ENCODE peak calls at places on chromosomes 16 and 17, in ten cellular contexts. F is brain microvascular endothelial cell; P is Peyer's patch; Y is suprapubic skin; X is transverse colon; V is IMR-90; O is stomach; R is A549; C is ascending aorta; K is CD8-positive, alpha-beta T cell. T is an unnamed sample.

GRCh38 chr16:87851141-87851587 is 18.1 kb downstream of the SLC7A5 start:
- DNase-seq in F (no peak), P (no peak), Y (no peak), X (no peak), V (no peak), O (no peak), R (no peak), C (no peak), K (no peak), T (no peak)

GRCh38 chr17:27339836-27340550 is 46.1 kb downstream of the WSB1 start:
- DNase-seq in F (no peak), P (no peak), Y (no peak), X (no peak), V (no peak), O (no peak), R (peak; percentile 46), C (no peak), K (no peak), T (no peak)

GRCh38 chr16:88442811-88443576 is 10.1 kb upstream of the ZFPM1 start:
- DNase-seq in F (peak; percentile 27), P (peak; percentile 88), Y (no peak), X (peak; percentile 83), V (peak; percentile 55), O (peak; percentile 83), R (peak; percentile 91), C (peak; percentile 78), K (peak; percentile 75), T (peak; percentile 89)

GRCh38 chr16:88382491-88383400 is at the start of gene ZNF469:
- DNase-seq in F (no peak), P (no peak), Y (no peak), X (no peak), V (peak; percentile 57), O (peak; percentile 36), R (peak; percentile 58), C (no peak), K (no peak), T (peak; percentile 64)

GRCh38 chr17:10803350-10803749 is 549 bp downstream of the TMEM238L start:
- DNase-seq in F (no peak), P (peak; percentile 63), Y (no peak), X (no peak), V (no peak), O (peak; percentile 68), R (no peak), C (no peak), K (no peak), T (no peak)

GRCh38 chr17:78779848-78780247 is 2.2 kb downstream of the CYTH1 start:
- DNase-seq in F (no peak), P (peak; percentile 38), Y (no peak), X (peak; percentile 65), V (no peak), O (no peak), R (no peak), C (no peak), K (no peak), T (peak; percentile 43)

GRCh38 chr17:78460176-78460675 is 81.8 kb downstream of the PGS1 start:
- DNase-seq in F (no peak), P (no peak), Y (no peak), X (no peak), V (no peak), O (no peak), R (no peak), C (no peak), K (no peak), T (no peak)

GRCh38 chr16:89918453-89919347 is at the start of gene MC1R:
- DNase-seq in F (peak; percentile 16), P (no peak), Y (peak; percentile 72), X (no peak), V (peak; percentile 21), O (no peak), R (peak; percentile 51), C (no peak), K (no peak), T (no peak)

GRCh38 chr16:22314661-22315626 is 17.7 kb downstream of the POLR3E start:
- DNase-seq in F (no peak), P (no peak), Y (peak; percentile 26), X (no peak), V (no peak), O (peak; percentile 14), R (no peak), C (peak; percentile 42), K (no peak), T (no peak)

DNA sequence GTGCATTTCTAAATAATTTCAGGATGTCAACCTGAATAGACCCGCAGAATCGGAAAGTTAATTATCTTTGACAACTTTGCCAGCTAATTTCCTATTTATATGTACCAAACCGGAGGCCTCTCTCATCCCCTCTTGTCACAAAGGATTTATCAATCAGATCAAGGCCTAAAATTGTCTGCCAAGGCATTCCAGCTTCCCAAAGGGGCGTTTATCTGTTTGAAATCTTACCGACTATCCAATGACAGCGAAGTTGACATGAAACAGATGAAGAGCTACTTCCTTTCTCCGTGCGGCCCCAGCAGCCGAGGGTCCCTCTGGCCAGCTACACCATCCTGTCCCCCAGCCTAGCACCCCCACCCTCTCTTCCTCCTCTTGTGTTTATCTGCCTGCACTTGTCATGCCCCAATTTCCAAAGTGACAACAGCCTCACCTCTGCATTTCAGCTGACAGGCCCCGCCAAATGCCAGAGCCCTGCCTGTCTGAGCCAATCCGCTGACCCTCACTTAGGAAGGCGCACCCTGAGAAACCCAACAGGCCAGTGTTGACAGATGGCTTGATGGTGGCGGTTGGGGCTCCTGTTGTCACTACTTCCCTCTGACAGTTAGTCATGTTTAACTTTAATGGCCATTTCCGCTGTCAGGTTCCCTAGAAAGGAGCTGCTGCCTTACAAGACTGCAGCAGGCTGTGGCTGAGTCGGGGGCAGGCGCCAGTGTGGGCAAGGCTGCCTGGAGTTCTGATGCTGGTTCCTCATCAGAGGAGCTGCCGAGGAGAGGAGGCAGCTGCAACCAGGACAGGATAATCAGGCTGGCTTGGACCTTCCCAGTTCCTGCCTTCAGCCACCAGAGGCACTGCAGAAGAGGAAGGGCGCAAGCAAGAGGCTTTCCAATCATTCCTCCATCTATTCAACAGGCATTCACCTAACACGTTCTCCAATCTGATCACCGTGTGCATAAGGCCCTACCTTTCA is 223.4 kb upstream of the DYNLRB2 start:
- DNase-seq in F (no peak), P (no peak), Y (no peak), X (no peak), V (peak; percentile 20), O (no peak), R (no peak), C (no peak), K (no peak), T (no peak)
- TF ChIP-seq CTCF in F (peak; percentile 66), P (peak; percentile 28), Y (no peak), X (peak; percentile 10), V (peak; percentile 40), O (no peak), R (no peak), C (no peak), K (no peak), T (peak; percentile 38)

GRCh38 chr17:16989230-16989952 is 17.5 kb upstream of the TNFRSF13B start:
- DNase-seq in F (no peak), P (no peak), Y (no peak), X (peak; percentile 73), V (no peak), O (no peak), R (no peak), C (no peak), K (no peak), T (no peak)

GRCh38 chr17:16989953-16990860 is 18.3 kb upstream of the TNFRSF13B start:
- DNase-seq in F (no peak), P (no peak), Y (no peak), X (no peak), V (peak; percentile 59), O (no peak), R (no peak), C (no peak), K (no peak), T (no peak)

GRCh38 chr17:16987001-16987829 is 15.3 kb upstream of the TNFRSF13B start:
- DNase-seq in F (no peak), P (no peak), Y (no peak), X (no peak), V (no peak), O (no peak), R (no peak), C (no peak), K (no peak), T (no peak)

GRCh38 chr17:16987830-16988601 is 16.1 kb upstream of the TNFRSF13B start:
- DNase-seq in F (peak; percentile 86), P (no peak), Y (no peak), X (peak; percentile 85), V (peak; percentile 75), O (peak; percentile 57), R (peak; percentile 74), C (peak; percentile 84), K (peak; percentile 34), T (peak; percentile 81)

GRCh38 chr17:16988749-16989229 is 16.9 kb upstream of the TNFRSF13B start:
- DNase-seq in F (no peak), P (no peak), Y (no peak), X (peak; percentile 36), V (no peak), O (no peak), R (no peak), C (no peak), K (no peak), T (no peak)
- H3K4me3 ChIP-seq in F (no peak overlapping the region), P (peak overlapping the region; percentile 28), Y (no peak overlapping the region), X (no peak overlapping the region), V (no peak overlapping the region), O (no peak overlapping the region), R (no peak overlapping the region), C (no peak overlapping the region), K (no peak overlapping the region), T (no peak overlapping the region)

DNA sequence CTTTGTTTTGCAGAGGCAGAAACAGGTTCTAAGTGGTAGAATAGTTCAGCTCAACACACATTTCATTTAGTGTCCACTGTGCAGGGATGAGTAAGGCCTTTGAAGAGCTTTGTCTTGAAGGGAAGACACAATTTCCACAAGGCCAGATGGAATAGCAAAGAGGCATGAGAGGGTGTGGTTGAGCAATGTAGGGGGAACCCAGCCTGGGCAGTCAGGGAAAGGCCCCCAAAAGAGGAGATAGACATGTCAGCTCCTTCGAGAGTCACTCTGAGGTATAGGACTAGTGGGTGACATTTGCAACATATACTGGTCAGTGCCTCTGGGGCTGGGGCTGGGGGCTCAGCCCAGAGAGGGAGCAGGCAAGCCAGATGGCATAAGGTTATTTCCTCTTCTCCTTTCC is 7.0 kb downstream of the ALKBH5 start:
- DNase-seq in F (no peak), P (no peak), Y (no peak), X (no peak), V (no peak), O (no peak), R (no peak), C (no peak), K (no peak), T (no peak)
- H3K27ac ChIP-seq in F (no peak overlapping the region), P (no peak overlapping the region), Y (peak overlapping the region; percentile 5), X (no peak overlapping the region), V (no peak overlapping the region), O (peak overlapping the region; percentile 82), R (no peak overlapping the region), C (peak overlapping the region; percentile 63), K (no peak overlapping the region), T (peak overlapping the region; percentile 42)

DNA sequence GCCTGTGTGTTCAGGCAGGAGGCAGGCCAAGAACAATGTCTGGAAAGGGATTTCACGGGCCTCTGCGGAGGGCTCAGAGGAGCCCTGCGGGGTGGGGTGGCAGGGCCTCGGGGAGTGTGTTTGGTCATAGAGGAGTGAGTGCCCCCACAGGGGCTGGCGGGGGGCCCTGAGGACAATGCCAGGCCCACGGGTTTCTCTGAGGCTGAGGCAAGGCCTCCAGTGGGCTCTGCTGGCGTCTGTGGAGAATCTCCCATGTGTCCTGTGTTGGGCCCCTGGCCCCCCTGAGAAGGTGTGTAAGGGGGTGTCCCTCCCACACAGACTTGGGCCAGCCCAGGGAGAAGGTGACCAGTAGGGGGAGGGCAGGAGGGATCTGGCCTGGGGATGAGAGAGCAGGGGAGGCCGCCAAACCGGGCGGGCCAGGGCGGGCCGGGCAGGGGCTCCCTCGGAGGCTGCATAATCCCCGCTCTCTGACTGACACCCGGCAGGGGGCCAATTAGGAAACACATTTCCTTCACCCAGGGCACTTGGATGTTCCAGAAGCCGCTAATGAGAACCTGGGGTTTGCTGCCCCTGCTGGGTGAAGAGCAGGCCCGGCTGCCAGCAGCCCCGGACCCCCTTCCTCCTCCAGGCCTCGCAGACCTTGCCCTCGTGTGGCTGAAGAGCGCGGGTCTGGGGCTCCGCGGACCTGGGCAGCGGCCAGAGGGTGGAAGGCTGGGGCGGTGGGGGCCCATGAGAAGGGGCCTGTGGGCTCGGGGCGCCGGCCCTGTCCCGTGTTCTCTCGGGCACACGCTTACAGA is 204.2 kb downstream of the NTN1 start:
- DNase-seq in F (no peak), P (no peak), Y (no peak), X (no peak), V (no peak), O (no peak), R (no peak), C (no peak), K (no peak), T (no peak)
- TF ChIP-seq CTCF in F (no peak), P (no peak), Y (no peak), X (no peak), V (no peak), O (no peak), R (no peak), C (no peak), K (no peak), T (no peak)